ENCODE peak calls at places on chromosomes 6 and 20, in four cellular contexts. V is brain microvascular endothelial cell, H is fibroblast of lung, F is A673. G is an unnamed sample.
A peak's percentile ranks its signal among the peaks of the same experiment; 100 is the strongest.

GRCh38 chr6:811806-812205 is 118.9 kb upstream of the EXOC2 start:
- DNase-seq in V (no peak), H (no peak), F (no peak), G (no peak)

GRCh38 chr20:7038029-7038428 is 270.5 kb downstream of the BMP2 start:
- DNase-seq in V (no peak), H (peak; percentile 77), F (no peak), G (no peak)

GRCh38 chr6:88922775-88923548 is 40.5 kb downstream of the RNGTT start:
- DNase-seq in V (peak; percentile 7), H (peak; percentile 28), F (no peak), G (no peak)

GRCh38 chr6:71287038-71287437 is 1.6 kb upstream of the OGFRL1 start:
- DNase-seq in V (no peak), H (no peak), F (no peak), G (no peak)

GRCh38 chr6:90362273-90362672 is 65.6 kb upstream of the BACH2 start:
- DNase-seq in V (peak; percentile 7), H (peak; percentile 84), F (no peak), G (no peak)

GRCh38 chr6:138184230-138184629 is 22.5 kb downstream of the ARFGEF3 start:
- DNase-seq in V (no peak), H (no peak), F (no peak), G (no peak)

GRCh38 chr20:59598625-59599310 is 5.6 kb upstream of the PHACTR3 start:
- DNase-seq in V (no peak), H (no peak), F (peak; percentile 25), G (no peak)

GRCh38 chr6:22147983-22148797 is 148.6 kb downstream of the PRL start:
- DNase-seq in V (peak; percentile 90), H (peak; percentile 93), F (peak; percentile 59), G (no peak)

GRCh38 chr20:62702886-62703852 is 5.5 kb upstream of the NTSR1 start:
- DNase-seq in V (peak; percentile 85), H (peak; percentile 86), F (peak; percentile 78), G (no peak)

GRCh38 chr20:62020935-62021701 is 44.6 kb downstream of the TAF4 start:
- DNase-seq in V (peak; percentile 8), H (peak; percentile 59), F (no peak), G (peak; percentile 13)

GRCh38 chr6:142568857-142569597 is 267.2 kb downstream of the ADGRG6 start:
- DNase-seq in V (peak; percentile 28), H (peak; percentile 92), F (no peak), G (no peak)

GRCh38 chr6:14841901-14842421 is 403.9 kb upstream of the JARID2 start:
- DNase-seq in V (peak; percentile 70), H (peak; percentile 97), F (no peak), G (no peak)

GRCh38 chr6:45522486-45522885 is 144.8 kb upstream of the SUPT3H start:
- DNase-seq in V (no peak), H (no peak), F (peak; percentile 37), G (no peak)

GRCh38 chr20:62880147-62880934 is 18.7 kb upstream of the TCFL5 start:
- DNase-seq in V (no peak), H (no peak), F (no peak), G (no peak)

GRCh38 chr6:33904050-33904827 is 100.4 kb upstream of the MLN start:
- DNase-seq in V (no peak), H (no peak), F (no peak), G (no peak)

GRCh38 chr6:71248306-71248705 is 40.3 kb upstream of the OGFRL1 start:
- DNase-seq in V (peak; percentile 71), H (peak; percentile 60), F (peak; percentile 82), G (no peak)

GRCh38 chr6:83511901-83512681 is at the start of gene PRSS35:
- DNase-seq in V (peak; percentile 38), H (peak; percentile 55), F (peak; percentile 89), G (no peak)

GRCh38 chr20:1900321-1900791 is 5.1 kb downstream of the SIRPA start:
- DNase-seq in V (peak; percentile 68), H (peak; percentile 81), F (peak; percentile 87), G (no peak)

GRCh38 chr6:50520862-50521261 is 192.5 kb upstream of the TFAP2D start:
- DNase-seq in V (no peak), H (no peak), F (peak; percentile 1), G (no peak)

GRCh38 chr20:33532753-33533459 is 43.0 kb downstream of the CBFA2T2 start:
- DNase-seq in V (no peak), H (no peak), F (no peak), G (no peak)

GRCh38 chr6:13304580-13305255 is 23.6 kb downstream of the TBC1D7 start:
- DNase-seq in V (no peak), H (no peak), F (peak; percentile 36), G (no peak)

GRCh38 chr20:63128956-63129355 is 87.0 kb downstream of the YTHDF1 start:
- DNase-seq in V (no peak), H (no peak), F (no peak), G (no peak)

GRCh38 chr6:159608961-159609673 is 83.9 kb downstream of the SOD2 start:
- DNase-seq in V (peak; percentile 30), H (peak; percentile 37), F (peak; percentile 32), G (no peak)

GRCh38 chr6:42520786-42521607 is 42.8 kb upstream of the UBR2 start:
- DNase-seq in V (peak; percentile 77), H (peak; percentile 91), F (peak; percentile 25), G (no peak)

GRCh38 chr6:159979136-159979874 is 10.4 kb downstream of the IGF2R start:
- DNase-seq in V (peak; percentile 48), H (peak; percentile 80), F (peak; percentile 85), G (no peak)

GRCh38 chr20:37630161-37630560 is 63.7 kb upstream of the CTNNBL1 start:
- DNase-seq in V (no peak), H (no peak), F (no peak), G (no peak)

DNA sequence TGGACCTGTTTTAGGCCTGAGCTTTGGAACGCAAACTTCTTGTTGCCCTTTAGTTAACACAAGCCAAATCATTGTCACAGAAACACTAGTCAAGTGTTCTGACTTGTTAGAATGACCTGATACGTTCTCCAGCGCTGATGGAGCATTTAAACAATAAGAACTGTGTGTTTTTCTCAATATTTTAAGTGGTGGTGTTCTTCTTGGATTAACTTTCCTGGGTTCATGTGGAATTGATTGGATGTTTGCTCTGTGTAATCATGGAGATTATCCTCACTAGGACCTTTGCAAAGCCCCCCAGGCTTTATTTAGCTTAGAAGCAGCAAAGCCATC is 1.6 kb downstream of the LRRC1 start:
- DNase-seq in V (no peak), H (no peak), F (no peak), G (no peak)
- H3K4me3 ChIP-seq in V (peak overlapping the region; percentile 84), H (peak overlapping the region; percentile 70), F (peak overlapping the region; percentile 74), G (peak overlapping the region; percentile 82)

DNA sequence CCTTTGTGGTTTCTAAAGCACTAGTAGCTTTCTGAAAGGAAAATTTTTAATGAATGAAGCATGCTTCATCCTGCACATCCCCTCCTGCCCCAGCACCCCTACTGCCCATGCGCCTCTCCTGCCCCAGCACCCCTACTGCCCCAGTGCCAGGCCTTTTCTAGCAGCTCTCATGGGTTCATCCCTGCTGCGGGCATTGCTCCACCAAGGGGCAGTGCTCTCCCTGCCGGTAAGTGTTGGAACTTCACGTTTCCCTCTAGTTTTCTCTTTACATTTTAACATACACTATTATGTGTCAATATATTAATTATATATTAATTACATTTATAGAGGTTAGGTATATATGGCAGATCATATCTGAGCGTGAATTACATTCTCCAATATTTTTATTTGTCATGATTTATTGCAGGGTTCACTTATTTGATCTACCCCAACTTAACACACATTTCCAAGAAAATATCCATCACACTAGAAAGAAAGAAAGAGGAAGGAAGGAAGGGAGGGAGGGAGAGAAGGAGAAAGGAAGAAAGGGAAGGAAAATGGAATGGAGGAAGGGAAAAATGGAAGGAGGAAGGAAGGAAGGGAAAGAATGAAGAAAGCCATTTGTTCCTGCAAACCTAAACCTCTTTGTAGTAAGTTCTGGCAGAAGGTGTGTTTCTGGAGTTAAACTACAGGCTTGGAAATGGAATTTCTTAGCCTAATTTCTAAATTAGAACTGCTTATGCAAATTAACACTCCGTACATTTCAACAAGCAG is 46.8 kb downstream of the CEP43 start:
- DNase-seq in V (no peak), H (no peak), F (no peak), G (no peak)
- TF ChIP-seq CTCF in V (peak; percentile 28), H (no peak), F (peak; percentile 31), G (peak; percentile 29)

DNA sequence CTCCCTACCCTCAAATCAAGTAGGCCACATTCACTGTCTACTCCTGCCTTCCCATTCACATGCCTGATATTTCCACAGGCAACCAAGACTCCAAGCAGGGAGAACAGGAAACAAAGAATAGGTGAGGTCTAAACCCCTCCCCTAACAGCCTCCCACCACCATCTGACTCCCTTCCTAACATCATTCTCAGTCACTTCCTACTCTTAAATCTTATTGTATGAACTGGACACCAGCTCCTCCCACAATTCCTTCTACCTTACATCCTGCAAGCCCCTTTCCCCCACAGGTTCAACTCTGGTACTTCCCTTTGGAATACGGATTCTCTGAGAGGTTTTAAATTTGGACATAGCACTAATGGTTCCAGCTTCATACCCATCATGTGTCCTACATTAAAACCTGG is 944 bp upstream of the C6orf136 start:
- DNase-seq in V (no peak), H (no peak), F (no peak), G (no peak)
- H3K4me3 ChIP-seq in V (no peak overlapping the region), H (no peak overlapping the region), F (no peak overlapping the region), G (no peak overlapping the region)

DNA sequence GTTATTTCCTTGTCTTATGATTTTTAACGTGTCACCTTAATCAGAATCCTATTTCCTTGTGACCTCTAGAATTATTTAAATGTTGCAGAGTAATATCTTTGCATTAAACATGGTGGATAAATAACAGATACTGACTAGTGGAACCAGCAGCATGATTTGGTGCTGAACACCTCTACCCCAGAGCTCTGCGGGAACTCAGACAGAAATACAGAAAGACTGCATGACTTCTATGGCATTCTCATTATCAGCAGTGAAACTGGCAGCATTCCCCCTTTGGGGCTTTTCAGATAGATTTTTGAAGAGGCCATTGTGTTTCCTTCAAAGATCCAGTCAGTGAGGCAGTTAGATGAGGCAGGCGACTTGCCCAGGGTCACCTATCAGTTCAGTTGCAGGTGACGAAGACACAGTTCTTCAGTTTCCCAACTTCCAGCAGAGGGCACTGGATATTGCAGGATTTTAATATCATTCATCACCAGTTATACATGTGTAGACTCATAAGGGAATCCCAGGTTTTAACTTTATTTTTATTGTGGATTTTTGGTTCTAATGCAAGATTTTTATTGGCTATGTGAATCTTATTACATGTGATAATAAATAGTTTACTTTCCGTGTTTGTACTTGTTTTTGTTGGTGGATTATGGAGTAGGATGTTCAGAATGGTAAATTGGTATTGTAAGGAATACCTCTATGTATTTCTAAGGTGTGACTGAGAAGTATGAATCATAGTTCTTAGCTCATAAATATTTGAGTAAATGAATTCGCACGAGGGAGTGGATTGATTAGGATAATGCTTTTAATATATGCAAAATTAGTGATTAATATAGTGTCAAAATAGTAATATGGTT is 81.3 kb downstream of the AFDN start:
- DNase-seq in V (peak; percentile 31), H (peak; percentile 19), F (peak; percentile 18), G (peak; percentile 34)
- TF ChIP-seq CTCF in V (peak; percentile 71), H (no peak), F (peak; percentile 71), G (peak; percentile 75)